ENCODE peak calls at places on chromosomes 3 and 15, in ten cellular contexts. One of them, this sample, is unnamed.

GRCh38 chr3:37492977-37493471 is 318.6 kb upstream of the LRRFIP2 start:
- DNase-seq in nephron progenitor cell: no peak
- DNase-seq in breast epithelium: no peak
- DNase-seq in fibroblast of lung: no peak
- DNase-seq in NB4: peak
- DNase-seq in neural crest cell: no peak
- DNase-seq in GM23338: no peak
- DNase-seq in tibial nerve: no peak
- DNase-seq in mesothelial cell of epicardium: no peak
- DNase-seq in B cell: no peak
- DNase-seq in this sample: no peak

GRCh38 chr3:13145131-13145825 is 72.0 kb upstream of the IQSEC1 start:
- DNase-seq in nephron progenitor cell: no peak
- DNase-seq in breast epithelium: peak
- DNase-seq in fibroblast of lung: no peak
- DNase-seq in NB4: peak
- DNase-seq in neural crest cell: no peak
- DNase-seq in GM23338: peak
- DNase-seq in tibial nerve: no peak
- DNase-seq in mesothelial cell of epicardium: no peak
- DNase-seq in B cell: no peak
- DNase-seq in this sample: no peak

GRCh38 chr15:97410907-97411575 is 549.5 kb upstream of the ARRDC4 start:
- DNase-seq in nephron progenitor cell: no peak
- DNase-seq in breast epithelium: no peak
- DNase-seq in fibroblast of lung: no peak
- DNase-seq in NB4: no peak
- DNase-seq in neural crest cell: no peak
- DNase-seq in GM23338: no peak
- DNase-seq in tibial nerve: no peak
- DNase-seq in mesothelial cell of epicardium: no peak
- DNase-seq in B cell: no peak
- DNase-seq in this sample: no peak

GRCh38 chr15:98280576-98280975 is 320.1 kb downstream of the ARRDC4 start:
- DNase-seq in nephron progenitor cell: no peak
- DNase-seq in breast epithelium: no peak
- DNase-seq in fibroblast of lung: no peak
- DNase-seq in NB4: no peak
- DNase-seq in neural crest cell: no peak
- DNase-seq in GM23338: no peak
- DNase-seq in tibial nerve: no peak
- DNase-seq in mesothelial cell of epicardium: no peak
- DNase-seq in B cell: no peak
- DNase-seq in this sample: no peak

GRCh38 chr3:179971280-179971679 is 65.5 kb downstream of the PEX5L start:
- DNase-seq in nephron progenitor cell: no peak
- DNase-seq in breast epithelium: no peak
- DNase-seq in fibroblast of lung: no peak
- DNase-seq in NB4: no peak
- DNase-seq in neural crest cell: no peak
- DNase-seq in GM23338: no peak
- DNase-seq in tibial nerve: no peak
- DNase-seq in mesothelial cell of epicardium: no peak
- DNase-seq in B cell: no peak
- DNase-seq in this sample: no peak

GRCh38 chr3:79306939-79307590 is 460.7 kb downstream of the ROBO1 start:
- DNase-seq in nephron progenitor cell: peak
- DNase-seq in breast epithelium: no peak
- DNase-seq in fibroblast of lung: peak
- DNase-seq in NB4: no peak
- DNase-seq in neural crest cell: no peak
- DNase-seq in GM23338: peak
- DNase-seq in tibial nerve: no peak
- DNase-seq in mesothelial cell of epicardium: no peak
- DNase-seq in B cell: no peak
- DNase-seq in this sample: no peak

GRCh38 chr15:98800437-98801233 is 152.3 kb downstream of the IGF1R start:
- DNase-seq in nephron progenitor cell: peak
- DNase-seq in breast epithelium: no peak
- DNase-seq in fibroblast of lung: peak
- DNase-seq in NB4: peak
- DNase-seq in neural crest cell: peak
- DNase-seq in GM23338: peak
- DNase-seq in tibial nerve: no peak
- DNase-seq in mesothelial cell of epicardium: peak
- DNase-seq in B cell: no peak
- DNase-seq in this sample: no peak

GRCh38 chr3:79477242-79477641 is 290.6 kb downstream of the ROBO1 start:
- DNase-seq in nephron progenitor cell: no peak
- DNase-seq in breast epithelium: no peak
- DNase-seq in fibroblast of lung: no peak
- DNase-seq in NB4: no peak
- DNase-seq in neural crest cell: no peak
- DNase-seq in GM23338: no peak
- DNase-seq in tibial nerve: no peak
- DNase-seq in mesothelial cell of epicardium: no peak
- DNase-seq in B cell: no peak
- DNase-seq in this sample: no peak

GRCh38 chr3:159766563-159767185 is 222.0 kb upstream of the IL12A start:
- DNase-seq in nephron progenitor cell: no peak
- DNase-seq in breast epithelium: no peak
- DNase-seq in fibroblast of lung: peak
- DNase-seq in NB4: no peak
- DNase-seq in neural crest cell: no peak
- DNase-seq in GM23338: peak
- DNase-seq in tibial nerve: no peak
- DNase-seq in mesothelial cell of epicardium: no peak
- DNase-seq in B cell: no peak
- DNase-seq in this sample: no peak

GRCh38 chr3:157469571-157470294 is 33.1 kb downstream of the PTX3 start:
- DNase-seq in nephron progenitor cell: no peak
- DNase-seq in breast epithelium: no peak
- DNase-seq in fibroblast of lung: no peak
- DNase-seq in NB4: peak
- DNase-seq in neural crest cell: no peak
- DNase-seq in GM23338: no peak
- DNase-seq in tibial nerve: no peak
- DNase-seq in mesothelial cell of epicardium: no peak
- DNase-seq in B cell: no peak
- DNase-seq in this sample: no peak

GRCh38 chr3:123409443-123410148 is 39.3 kb downstream of the ADCY5 start:
- DNase-seq in nephron progenitor cell: peak
- DNase-seq in breast epithelium: no peak
- DNase-seq in fibroblast of lung: no peak
- DNase-seq in NB4: no peak
- DNase-seq in neural crest cell: no peak
- DNase-seq in GM23338: no peak
- DNase-seq in tibial nerve: no peak
- DNase-seq in mesothelial cell of epicardium: no peak
- DNase-seq in B cell: no peak
- DNase-seq in this sample: no peak

GRCh38 chr15:71072423-71072822 is 42.8 kb upstream of the THSD4 start:
- DNase-seq in nephron progenitor cell: no peak
- DNase-seq in breast epithelium: no peak
- DNase-seq in fibroblast of lung: no peak
- DNase-seq in NB4: no peak
- DNase-seq in neural crest cell: no peak
- DNase-seq in GM23338: peak
- DNase-seq in tibial nerve: no peak
- DNase-seq in mesothelial cell of epicardium: no peak
- DNase-seq in B cell: no peak
- DNase-seq in this sample: no peak

GRCh38 chr3:12901631-12902045 is 60.3 kb upstream of the RPL32 start:
- DNase-seq in nephron progenitor cell: no peak
- DNase-seq in breast epithelium: no peak
- DNase-seq in fibroblast of lung: no peak
- DNase-seq in NB4: peak
- DNase-seq in neural crest cell: no peak
- DNase-seq in GM23338: no peak
- DNase-seq in tibial nerve: no peak
- DNase-seq in mesothelial cell of epicardium: no peak
- DNase-seq in B cell: peak
- DNase-seq in this sample: no peak

GRCh38 chr3:1469248-1469647 is 376.4 kb downstream of the CNTN6 start:
- DNase-seq in nephron progenitor cell: no peak
- DNase-seq in breast epithelium: no peak
- DNase-seq in fibroblast of lung: no peak
- DNase-seq in NB4: no peak
- DNase-seq in neural crest cell: no peak
- DNase-seq in GM23338: no peak
- DNase-seq in tibial nerve: no peak
- DNase-seq in mesothelial cell of epicardium: no peak
- DNase-seq in B cell: no peak
- DNase-seq in this sample: no peak

GRCh38 chr3:152444029-152444641 is 175.4 kb downstream of the MBNL1 start:
- DNase-seq in nephron progenitor cell: no peak
- DNase-seq in breast epithelium: no peak
- DNase-seq in fibroblast of lung: peak
- DNase-seq in NB4: peak
- DNase-seq in neural crest cell: no peak
- DNase-seq in GM23338: peak
- DNase-seq in tibial nerve: no peak
- DNase-seq in mesothelial cell of epicardium: no peak
- DNase-seq in B cell: peak
- DNase-seq in this sample: no peak

GRCh38 chr3:197151562-197151961 is 121.9 kb upstream of the MELTF start:
- DNase-seq in nephron progenitor cell: no peak
- DNase-seq in breast epithelium: no peak
- DNase-seq in fibroblast of lung: peak
- DNase-seq in NB4: peak
- DNase-seq in neural crest cell: no peak
- DNase-seq in GM23338: no peak
- DNase-seq in tibial nerve: no peak
- DNase-seq in mesothelial cell of epicardium: no peak
- DNase-seq in B cell: no peak
- DNase-seq in this sample: no peak

GRCh38 chr3:14605070-14605469 is 46.5 kb upstream of the CCDC174 start:
- DNase-seq in nephron progenitor cell: no peak
- DNase-seq in breast epithelium: no peak
- DNase-seq in fibroblast of lung: no peak
- DNase-seq in NB4: peak
- DNase-seq in neural crest cell: no peak
- DNase-seq in GM23338: no peak
- DNase-seq in tibial nerve: no peak
- DNase-seq in mesothelial cell of epicardium: no peak
- DNase-seq in B cell: no peak
- DNase-seq in this sample: no peak

GRCh38 chr3:142211034-142211433 is 14.4 kb downstream of the GK5 start:
- DNase-seq in nephron progenitor cell: no peak
- DNase-seq in breast epithelium: no peak
- DNase-seq in fibroblast of lung: peak
- DNase-seq in NB4: peak
- DNase-seq in neural crest cell: no peak
- DNase-seq in GM23338: peak
- DNase-seq in tibial nerve: no peak
- DNase-seq in mesothelial cell of epicardium: no peak
- DNase-seq in B cell: no peak
- DNase-seq in this sample: no peak
- TF ChIP-seq CTCF in nephron progenitor cell: peak
- TF ChIP-seq CTCF in breast epithelium: no peak
- TF ChIP-seq CTCF in fibroblast of lung: peak
- TF ChIP-seq CTCF in NB4: no peak
- TF ChIP-seq CTCF in neural crest cell: peak
- TF ChIP-seq CTCF in GM23338: peak
- TF ChIP-seq CTCF in tibial nerve: no peak
- TF ChIP-seq CTCF in mesothelial cell of epicardium: no peak
- TF ChIP-seq CTCF in B cell: no peak
- TF ChIP-seq CTCF in this sample: peak

GRCh38 chr3:58333206-58334012 is 717 bp downstream of the PXK start:
- DNase-seq in nephron progenitor cell: peak
- DNase-seq in breast epithelium: no peak
- DNase-seq in fibroblast of lung: peak
- DNase-seq in NB4: peak
- DNase-seq in neural crest cell: peak
- DNase-seq in GM23338: peak
- DNase-seq in tibial nerve: no peak
- DNase-seq in mesothelial cell of epicardium: peak
- DNase-seq in B cell: peak
- DNase-seq in this sample: no peak
- TF ChIP-seq CTCF in nephron progenitor cell: no peak
- TF ChIP-seq CTCF in breast epithelium: no peak
- TF ChIP-seq CTCF in fibroblast of lung: no peak
- TF ChIP-seq CTCF in NB4: no peak
- TF ChIP-seq CTCF in neural crest cell: no peak
- TF ChIP-seq CTCF in GM23338: peak
- TF ChIP-seq CTCF in tibial nerve: no peak
- TF ChIP-seq CTCF in mesothelial cell of epicardium: no peak
- TF ChIP-seq CTCF in B cell: peak
- TF ChIP-seq CTCF in this sample: no peak

DNA sequence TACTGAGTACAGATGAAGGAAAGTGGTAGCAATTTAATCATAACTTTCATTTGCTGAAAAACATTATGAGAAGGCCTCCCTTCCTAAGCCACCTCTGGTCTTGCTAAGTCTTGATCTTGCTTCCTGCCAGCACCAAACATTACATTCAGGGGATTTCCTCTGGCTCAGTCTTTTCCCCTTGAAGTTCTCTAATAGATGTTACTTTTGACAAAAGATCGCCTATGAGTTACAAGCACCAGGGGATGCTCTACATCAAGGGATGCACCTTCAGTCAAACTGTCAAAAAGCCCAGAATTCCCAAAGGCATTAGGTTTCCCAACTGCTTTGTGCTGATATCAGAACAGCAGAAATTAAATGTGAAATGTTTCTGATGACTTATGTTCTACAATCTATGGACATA is 47.3 kb downstream of the AQP9 start:
- DNase-seq in nephron progenitor cell: no peak
- DNase-seq in breast epithelium: no peak
- DNase-seq in fibroblast of lung: peak
- DNase-seq in NB4: peak
- DNase-seq in neural crest cell: no peak
- DNase-seq in GM23338: no peak
- DNase-seq in tibial nerve: no peak
- DNase-seq in mesothelial cell of epicardium: no peak
- DNase-seq in B cell: no peak
- DNase-seq in this sample: no peak
- TF ChIP-seq CTCF in nephron progenitor cell: no peak
- TF ChIP-seq CTCF in breast epithelium: no peak
- TF ChIP-seq CTCF in fibroblast of lung: peak
- TF ChIP-seq CTCF in NB4: no peak
- TF ChIP-seq CTCF in neural crest cell: no peak
- TF ChIP-seq CTCF in GM23338: peak
- TF ChIP-seq CTCF in tibial nerve: no peak
- TF ChIP-seq CTCF in mesothelial cell of epicardium: no peak
- TF ChIP-seq CTCF in B cell: no peak
- TF ChIP-seq CTCF in this sample: no peak

DNA sequence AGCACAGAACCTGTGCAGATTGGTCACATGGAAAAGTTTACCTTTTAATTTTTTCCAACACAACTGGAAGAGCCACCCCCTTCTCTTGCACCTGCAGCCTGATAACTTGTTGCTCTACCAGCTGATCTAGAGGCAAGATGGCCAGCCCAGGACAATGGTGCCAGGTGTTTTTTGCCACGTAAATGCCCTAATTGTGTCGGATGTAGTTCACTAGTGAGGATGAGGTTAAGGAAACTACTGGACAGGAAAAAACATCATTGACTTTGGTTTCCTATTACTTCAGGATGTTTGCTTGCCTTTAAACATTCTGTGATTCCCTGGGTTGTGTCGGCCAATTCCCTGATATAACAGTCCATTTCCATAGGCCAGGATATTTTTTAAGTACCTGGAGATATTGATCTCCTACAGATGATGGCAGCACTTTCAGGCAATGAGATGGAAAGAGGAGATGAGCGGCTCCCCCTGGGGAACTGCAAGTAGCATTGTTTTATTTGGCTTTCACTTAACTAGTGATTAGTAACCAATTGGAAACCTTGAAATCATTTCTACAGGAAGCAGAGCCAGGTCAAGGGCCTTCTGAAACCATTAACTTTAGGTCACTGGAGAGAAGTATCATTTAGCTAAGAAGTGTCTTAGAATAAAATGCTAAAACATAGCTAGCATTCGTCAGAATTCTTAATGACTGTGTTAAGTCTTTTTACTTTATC is 72.5 kb downstream of the OSBPL10 start:
- DNase-seq in nephron progenitor cell: no peak
- DNase-seq in breast epithelium: no peak
- DNase-seq in fibroblast of lung: peak
- DNase-seq in NB4: peak
- DNase-seq in neural crest cell: no peak
- DNase-seq in GM23338: no peak
- DNase-seq in tibial nerve: no peak
- DNase-seq in mesothelial cell of epicardium: no peak
- DNase-seq in B cell: no peak
- DNase-seq in this sample: no peak
- TF ChIP-seq CTCF in nephron progenitor cell: no peak
- TF ChIP-seq CTCF in breast epithelium: no peak
- TF ChIP-seq CTCF in fibroblast of lung: peak
- TF ChIP-seq CTCF in NB4: no peak
- TF ChIP-seq CTCF in neural crest cell: no peak
- TF ChIP-seq CTCF in GM23338: peak
- TF ChIP-seq CTCF in tibial nerve: no peak
- TF ChIP-seq CTCF in mesothelial cell of epicardium: no peak
- TF ChIP-seq CTCF in B cell: no peak
- TF ChIP-seq CTCF in this sample: no peak

This sample was measured in type B pancreatic cell.